ENCODE peak calls at places on chromosomes 2 and 18, in six cellular contexts. One of them, this sample, is unnamed.

GRCh38 chr2:182951948-182952663 is 85.7 kb upstream of the FRZB start:
- DNase-seq in GM12892: no peak
- DNase-seq in H1: no peak
- DNase-seq in HepG2: no peak
- DNase-seq in GM12891: no peak
- DNase-seq in K562: no peak
- DNase-seq in this sample: no peak

GRCh38 chr2:141280037-141280436 is 850.8 kb downstream of the LRP1B start:
- DNase-seq in HepG2: no peak
- DNase-seq in H1: no peak
- DNase-seq in GM12891: no peak
- DNase-seq in GM12892: no peak
- DNase-seq in K562: no peak
- DNase-seq in this sample: no peak

GRCh38 chr2:173761603-173762119 is 203.5 kb downstream of the SP3 start:
- DNase-seq in HepG2: no peak
- DNase-seq in H1: no peak
- DNase-seq in K562: no peak
- DNase-seq in GM12892: no peak
- DNase-seq in GM12891: no peak
- DNase-seq in this sample: no peak

GRCh38 chr2:185274718-185275484 is 463.7 kb upstream of the FSIP2 start:
- DNase-seq in K562: no peak
- DNase-seq in HepG2: no peak
- DNase-seq in GM12892: no peak
- DNase-seq in GM12891: no peak
- DNase-seq in H1: no peak
- DNase-seq in this sample: no peak

GRCh38 chr2:201971516-201972228 is 62.0 kb upstream of the FZD7 start:
- DNase-seq in H1: no peak
- DNase-seq in GM12891: no peak
- DNase-seq in GM12892: no peak
- DNase-seq in K562: no peak
- DNase-seq in HepG2: no peak
- DNase-seq in this sample: no peak

GRCh38 chr2:63121055-63121834 is 70.6 kb downstream of the OTX1 start:
- DNase-seq in GM12892: no peak
- DNase-seq in H1: no peak
- DNase-seq in K562: no peak
- DNase-seq in HepG2: no peak
- DNase-seq in GM12891: no peak
- DNase-seq in this sample: no peak

GRCh38 chr2:73971722-73972121 is 13.0 kb upstream of the TET3 start:
- DNase-seq in GM12892: no peak
- DNase-seq in GM12891: no peak
- DNase-seq in HepG2: no peak
- DNase-seq in H1: no peak
- DNase-seq in K562: no peak
- DNase-seq in this sample: no peak

GRCh38 chr18:52903858-52904257 is 563.9 kb downstream of the DCC start:
- DNase-seq in K562: peak; percentile 6
- DNase-seq in GM12891: peak; percentile 14
- DNase-seq in H1: peak; percentile 73
- DNase-seq in GM12892: no peak
- DNase-seq in HepG2: peak; percentile 11
- DNase-seq in this sample: peak; percentile 38

GRCh38 chr2:205733648-205734047 is 51.3 kb downstream of the NRP2 start:
- DNase-seq in HepG2: no peak
- DNase-seq in K562: no peak
- DNase-seq in GM12892: no peak
- DNase-seq in H1: no peak
- DNase-seq in GM12891: no peak
- DNase-seq in this sample: no peak

GRCh38 chr2:236063994-236064393 is 104.2 kb downstream of the GBX2 start:
- DNase-seq in K562: no peak
- DNase-seq in GM12891: no peak
- DNase-seq in HepG2: no peak
- DNase-seq in GM12892: no peak
- DNase-seq in H1: no peak
- DNase-seq in this sample: no peak

GRCh38 chr2:171726841-171727460 is 39.7 kb downstream of the DYNC1I2 start:
- DNase-seq in K562: no peak
- DNase-seq in H1: no peak
- DNase-seq in HepG2: no peak
- DNase-seq in GM12891: no peak
- DNase-seq in GM12892: no peak
- DNase-seq in this sample: peak; percentile 14

GRCh38 chr2:109497911-109498870 is 115.6 kb downstream of the SEPTIN10 start:
- DNase-seq in K562: no peak
- DNase-seq in H1: no peak
- DNase-seq in GM12892: no peak
- DNase-seq in HepG2: no peak
- DNase-seq in GM12891: no peak
- DNase-seq in this sample: no peak

GRCh38 chr2:203685081-203685621 is 21.3 kb upstream of the CD28 start:
- DNase-seq in HepG2: no peak
- DNase-seq in GM12892: no peak
- DNase-seq in GM12891: no peak
- DNase-seq in H1: no peak
- DNase-seq in K562: no peak
- DNase-seq in this sample: no peak
- TF ChIP-seq TAF1 in HepG2: no peak
- TF ChIP-seq TAF1 in GM12892: no peak
- TF ChIP-seq TAF1 in GM12891: no peak
- TF ChIP-seq TAF1 in H1: no peak
- TF ChIP-seq TAF1 in K562: no peak
- TF ChIP-seq TAF1 in this sample: no peak

GRCh38 chr2:39062320-39062719 is 58.5 kb downstream of the SOS1 start:
- DNase-seq in K562: no peak
- DNase-seq in GM12891: no peak
- DNase-seq in H1: no peak
- DNase-seq in HepG2: no peak
- DNase-seq in GM12892: no peak
- DNase-seq in this sample: no peak

GRCh38 chr2:39065616-39066015 is 55.2 kb downstream of the SOS1 start:
- DNase-seq in GM12891: no peak
- DNase-seq in GM12892: no peak
- DNase-seq in K562: no peak
- DNase-seq in HepG2: no peak
- DNase-seq in H1: no peak
- DNase-seq in this sample: no peak

GRCh38 chr2:39069890-39070289 is 51.0 kb downstream of the SOS1 start:
- DNase-seq in HepG2: no peak
- DNase-seq in K562: no peak
- DNase-seq in GM12892: no peak
- DNase-seq in H1: no peak
- DNase-seq in GM12891: no peak
- DNase-seq in this sample: no peak

GRCh38 chr2:39068757-39069515 is 51.9 kb downstream of the SOS1 start:
- DNase-seq in K562: no peak
- DNase-seq in H1: no peak
- DNase-seq in HepG2: no peak
- DNase-seq in GM12892: no peak
- DNase-seq in GM12891: no peak
- DNase-seq in this sample: no peak

GRCh38 chr2:39068290-39068689 is 52.6 kb downstream of the SOS1 start:
- DNase-seq in H1: no peak
- DNase-seq in GM12891: no peak
- DNase-seq in GM12892: no peak
- DNase-seq in HepG2: no peak
- DNase-seq in K562: no peak
- DNase-seq in this sample: no peak
- TF ChIP-seq TAF1 in H1: no peak
- TF ChIP-seq TAF1 in GM12891: no peak
- TF ChIP-seq TAF1 in GM12892: no peak
- TF ChIP-seq TAF1 in HepG2: no peak
- TF ChIP-seq TAF1 in K562: no peak
- TF ChIP-seq TAF1 in this sample: no peak

DNA sequence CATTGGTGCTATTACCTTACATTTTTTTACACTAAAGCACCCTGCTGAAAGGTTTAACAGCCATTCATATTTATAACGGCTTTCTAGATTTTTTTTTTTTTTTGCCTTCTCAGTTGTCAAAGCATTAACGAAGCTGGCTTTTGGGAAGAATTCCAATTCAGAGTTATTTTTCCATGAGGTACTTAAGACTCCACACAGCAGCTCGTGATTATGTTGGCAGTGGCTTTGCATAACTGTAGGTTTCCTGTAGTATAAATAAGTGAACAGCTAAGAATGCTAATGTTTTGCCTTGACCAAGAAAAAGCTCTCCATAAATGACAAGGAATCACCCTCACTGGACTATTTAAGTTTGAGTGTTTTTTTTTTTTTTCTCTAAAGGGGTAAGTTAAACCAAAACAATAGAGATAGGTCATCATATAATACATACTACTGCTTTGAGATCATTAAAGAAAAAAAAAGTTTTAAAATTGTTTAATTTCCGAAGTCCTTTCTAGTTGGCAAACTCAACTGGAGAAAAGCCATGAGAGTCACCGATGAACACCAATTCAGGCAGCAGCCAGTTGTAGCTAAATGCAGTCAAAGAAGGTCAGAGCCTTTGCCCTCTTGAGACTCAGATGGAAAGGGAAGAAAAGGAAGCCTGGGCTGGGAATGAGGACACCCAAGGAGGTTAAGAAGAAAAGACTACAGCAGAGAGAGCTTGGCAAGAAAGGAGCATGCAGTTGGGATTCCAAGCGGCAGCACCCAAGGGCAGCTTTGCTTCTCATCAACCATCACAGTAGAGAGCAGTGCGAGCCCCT is 187.4 kb upstream of the NCKAP5 start:
- DNase-seq in GM12892: no peak
- DNase-seq in HepG2: no peak
- DNase-seq in GM12891: no peak
- DNase-seq in K562: no peak
- DNase-seq in H1: no peak
- DNase-seq in this sample: no peak
- TF ChIP-seq TAF1 in GM12892: no peak
- TF ChIP-seq TAF1 in HepG2: no peak
- TF ChIP-seq TAF1 in GM12891: no peak
- TF ChIP-seq TAF1 in K562: no peak
- TF ChIP-seq TAF1 in H1: no peak
- TF ChIP-seq TAF1 in this sample: no peak

GRCh38 chr2:134842930-134843490 is 4.6 kb downstream of the ACMSD start:
- DNase-seq in K562: no peak
- DNase-seq in GM12892: no peak
- DNase-seq in GM12891: no peak
- DNase-seq in HepG2: no peak
- DNase-seq in H1: no peak
- DNase-seq in this sample: no peak

GRCh38 chr2:134835471-134835870 is 2.9 kb upstream of the ACMSD start:
- DNase-seq in GM12892: no peak
- DNase-seq in HepG2: no peak
- DNase-seq in K562: no peak
- DNase-seq in GM12891: no peak
- DNase-seq in H1: no peak
- DNase-seq in this sample: no peak

GRCh38 chr2:134836986-134837385 is 1.4 kb upstream of the ACMSD start:
- DNase-seq in GM12892: no peak
- DNase-seq in HepG2: no peak
- DNase-seq in H1: no peak
- DNase-seq in GM12891: no peak
- DNase-seq in K562: no peak
- DNase-seq in this sample: no peak

GRCh38 chr2:134838143-134838620 is at the start of gene ACMSD:
- DNase-seq in H1: no peak
- DNase-seq in K562: no peak
- DNase-seq in HepG2: no peak
- DNase-seq in GM12892: no peak
- DNase-seq in GM12891: no peak
- DNase-seq in this sample: no peak

DNA sequence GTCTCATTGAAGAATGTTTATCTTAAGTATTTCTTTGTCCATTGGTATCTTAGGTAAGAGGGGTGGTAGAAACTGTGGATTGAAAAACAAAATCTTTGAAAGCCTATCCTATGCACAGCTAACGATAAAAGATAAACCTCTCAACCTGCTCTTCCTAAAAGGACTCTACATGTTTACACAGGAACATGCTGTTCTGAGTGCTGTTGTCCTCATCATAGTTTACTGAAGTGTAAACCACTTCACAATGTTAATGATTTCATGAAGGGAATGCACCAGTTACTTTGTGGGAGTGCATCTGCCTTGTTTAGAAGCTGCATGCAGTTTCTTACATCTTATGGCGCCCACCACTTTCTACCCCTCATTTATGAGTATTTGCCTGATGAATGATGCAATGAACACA is 1.2 kb downstream of the ACMSD start:
- DNase-seq in GM12891: no peak
- DNase-seq in GM12892: no peak
- DNase-seq in K562: no peak
- DNase-seq in HepG2: no peak
- DNase-seq in H1: no peak
- DNase-seq in this sample: no peak
- TF ChIP-seq TAF1 in GM12891: no peak
- TF ChIP-seq TAF1 in GM12892: no peak
- TF ChIP-seq TAF1 in K562: no peak
- TF ChIP-seq TAF1 in HepG2: no peak
- TF ChIP-seq TAF1 in H1: no peak
- TF ChIP-seq TAF1 in this sample: no peak

This sample was measured in SK-N-SH.